ENCODE peak calls at places on chromosomes 4 and X, in nine cellular contexts. O, K, M, X, V, B, P, D and W are unnamed samples.

GRCh38 chrX:48589482-48590162 is 7.7 kb upstream of the WDR13 start:
- DNase-seq in X (no peak), V (no peak), M (no peak), D (peak), O (no peak), K (no peak), P (no peak), B (no peak), W (peak)

GRCh38 chr4:165982934-165983333 is 109.9 kb downstream of the TLL1 start:
- DNase-seq in X (no peak), O (no peak), B (no peak), M (no peak), V (no peak), K (no peak), P (no peak), D (no peak), W (no peak)

GRCh38 chr4:31220921-31221320 is 500.8 kb downstream of the PCDH7 start:
- DNase-seq in M (no peak), B (no peak), O (no peak), P (no peak), V (no peak), K (no peak), D (no peak), X (no peak), W (no peak)

GRCh38 chrX:106726485-106727437 is at the start of gene RNF128:
- DNase-seq in P (no peak), O (peak), K (peak), X (no peak), M (no peak), D (peak), V (peak), B (no peak), W (peak)

GRCh38 chr4:2843909-2844584 is 403 bp downstream of the ADD1 start:
- DNase-seq in D (peak), V (peak), X (peak), P (no peak), K (peak), M (peak), B (no peak), O (peak), W (no peak)

GRCh38 chr4:119627267-119628190 is 1.1 kb downstream of the PDE5A start:
- DNase-seq in V (peak), P (no peak), X (peak), D (peak), O (peak), K (peak), B (peak), M (peak), W (peak)

GRCh38 chrX:130878350-130879341 is 24.4 kb downstream of the ENOX2 start:
- DNase-seq in P (peak), B (no peak), X (no peak), M (no peak), K (peak), V (no peak), O (peak), D (peak), W (peak)

GRCh38 chrX:10052906-10053625 is 85.9 kb downstream of the CLDN34 start:
- DNase-seq in X (peak), P (no peak), B (no peak), K (no peak), D (no peak), V (no peak), O (no peak), M (no peak), W (no peak)

GRCh38 chr4:48343531-48343930 is 2.2 kb downstream of the SLAIN2 start:
- DNase-seq in B (no peak), O (no peak), K (no peak), D (peak), V (no peak), X (no peak), M (no peak), P (no peak), W (peak)

GRCh38 chrX:103774070-103774642 is 2.5 kb upstream of the PLP1 start:
- DNase-seq in O (no peak), P (no peak), X (peak), K (peak), D (peak), M (no peak), V (no peak), B (no peak), W (peak)

GRCh38 chr4:110005461-110006056 is 92.9 kb downstream of the EGF start:
- DNase-seq in V (no peak), P (peak), K (peak), D (peak), X (no peak), M (no peak), B (peak), O (no peak), W (peak)

GRCh38 chrX:101799387-101799786 is 132.4 kb downstream of the ZMAT1 start:
- DNase-seq in M (peak), P (peak), D (peak), B (peak), O (peak), V (peak), X (peak), K (peak), W (peak)

GRCh38 chrX:40107291-40108083 is 9.7 kb upstream of the BCOR start:
- DNase-seq in M (peak), V (peak), P (no peak), B (no peak), O (peak), D (no peak), X (peak), K (peak), W (no peak)

GRCh38 chrX:15441464-15441863 is 51.7 kb downstream of the PIR start:
- DNase-seq in X (no peak), D (no peak), B (no peak), P (no peak), K (no peak), O (no peak), M (no peak), V (no peak), W (no peak)

GRCh38 chr4:120052840-120053239 is 13.8 kb downstream of the MAD2L1 start:
- DNase-seq in K (peak), M (peak), D (peak), V (no peak), B (no peak), O (peak), X (no peak), P (no peak), W (peak)

GRCh38 chr4:48905363-48906015 is 1.1 kb downstream of the OCIAD2 start:
- DNase-seq in D (peak), X (no peak), K (peak), O (peak), V (no peak), P (no peak), B (peak), M (no peak), W (peak)

GRCh38 chr4:38612996-38613395 is 51.0 kb upstream of the KLF3 start:
- DNase-seq in D (peak), X (peak), P (no peak), K (no peak), O (no peak), B (no peak), V (no peak), M (no peak), W (no peak)

GRCh38 chr4:122890142-122890769 is 32.1 kb downstream of the NUDT6 start:
- DNase-seq in K (no peak), V (no peak), X (no peak), B (no peak), P (no peak), D (peak), M (no peak), O (no peak), W (no peak)

GRCh38 chr4:98939892-98940298 is 11.0 kb upstream of the EIF4E start:
- DNase-seq in O (no peak), P (no peak), K (peak), M (no peak), V (no peak), X (no peak), B (peak), D (peak), W (peak)

GRCh38 chrX:71976753-71977152 is 66.1 kb downstream of the NHSL2 start:
- DNase-seq in O (no peak), D (peak), V (no peak), X (no peak), M (no peak), P (no peak), K (no peak), B (no peak), W (peak)

GRCh38 chr4:97994765-97995465 is 148.4 kb downstream of the STPG2 start:
- DNase-seq in O (no peak), B (no peak), P (no peak), K (no peak), X (no peak), M (no peak), D (no peak), V (no peak), W (no peak)

GRCh38 chr4:59838236-59838635 is 1361.9 kb upstream of the ADGRL3 start:
- DNase-seq in P (no peak), X (no peak), D (no peak), V (no peak), B (no peak), O (no peak), M (no peak), K (no peak), W (no peak)

GRCh38 chrX:76064825-76065224 is 108.0 kb upstream of the PBDC1 start:
- DNase-seq in P (no peak), X (no peak), V (no peak), K (no peak), O (no peak), M (no peak), D (no peak), B (no peak), W (no peak)

GRCh38 chr4:54657556-54658313 is at the start of gene KIT:
- DNase-seq in D (peak), V (peak), K (no peak), X (peak), B (peak), O (peak), P (no peak), M (peak), W (no peak)

GRCh38 chr4:82899339-82899738 is 1.2 kb upstream of the THAP9 start:
- DNase-seq in O (no peak), M (no peak), D (peak), K (no peak), X (no peak), V (no peak), B (no peak), P (no peak), W (peak)

GRCh38 chr4:113209652-113210320 is 160.3 kb downstream of the ANK2 start:
- DNase-seq in O (no peak), X (no peak), B (no peak), K (no peak), D (no peak), M (no peak), V (no peak), P (no peak), W (no peak)

GRCh38 chrX:816411-816810 is 185.8 kb downstream of the SHOX start:
- DNase-seq in M (no peak), X (no peak), D (no peak), V (no peak), B (no peak), K (no peak), O (no peak), P (no peak), W (no peak)

GRCh38 chr4:38717604-38718003 is 53.6 kb downstream of the KLF3 start:
- DNase-seq in X (no peak), K (no peak), M (no peak), D (peak), O (no peak), V (no peak), P (no peak), B (no peak), W (peak)

GRCh38 chr4:110198472-110199419 is at the start of gene ELOVL6:
- DNase-seq in D (peak), X (peak), V (peak), M (peak), P (no peak), K (peak), B (peak), O (peak), W (peak)

GRCh38 chr4:891747-892146 is 40.4 kb downstream of the GAK start:
- DNase-seq in X (no peak), B (peak), D (peak), O (no peak), P (no peak), V (no peak), M (no peak), K (no peak), W (peak)

GRCh38 chrX:136525738-136526606 is 6.0 kb upstream of the VGLL1 start:
- DNase-seq in D (peak), X (no peak), O (peak), B (no peak), P (no peak), M (peak), K (peak), V (peak), W (peak)

GRCh38 chr4:39455486-39455885 is 3.2 kb downstream of the RPL9 start:
- DNase-seq in P (no peak), M (no peak), V (no peak), B (no peak), K (no peak), X (no peak), D (no peak), O (no peak), W (no peak)

GRCh38 chr4:42237451-42237850 is 85.0 kb upstream of the BEND4 start:
- DNase-seq in P (no peak), K (no peak), X (no peak), D (no peak), V (no peak), O (no peak), M (no peak), B (no peak), W (no peak)

GRCh38 chr4:181710143-181710542 is 533.1 kb upstream of the TENM3 start:
- DNase-seq in O (no peak), M (no peak), V (no peak), K (no peak), X (no peak), D (no peak), P (no peak), B (no peak), W (no peak)

GRCh38 chr4:143341186-143341755 is 4.6 kb downstream of the GAB1 start:
- DNase-seq in D (no peak), K (no peak), M (no peak), P (no peak), B (no peak), O (no peak), V (no peak), X (no peak), W (no peak)

GRCh38 chrX:148381603-148382002 is 118.8 kb upstream of the AFF2 start:
- DNase-seq in X (no peak), V (no peak), P (no peak), M (no peak), K (no peak), B (no peak), D (no peak), O (no peak), W (no peak)

GRCh38 chrX:397575-397974 is 10.9 kb upstream of the PPP2R3B start:
- DNase-seq in K (no peak), D (peak), M (no peak), X (no peak), B (no peak), V (peak), P (no peak), O (no peak), W (peak)

GRCh38 chrX:12790878-12791252 is 347 bp upstream of the PRPS2 start:
- DNase-seq in O (no peak), D (no peak), X (peak), K (no peak), M (no peak), B (no peak), V (no peak), P (no peak), W (no peak)

GRCh38 chr4:185120631-185120946 is 22.5 kb upstream of the SLC25A4 start:
- DNase-seq in B (no peak), O (no peak), M (no peak), D (no peak), P (no peak), K (no peak), X (no peak), V (no peak), W (no peak)

GRCh38 chr4:14079601-14080000 is 452.1 kb upstream of the BOD1L1 start:
- DNase-seq in X (no peak), K (no peak), M (no peak), P (no peak), O (no peak), B (no peak), D (no peak), V (no peak), W (no peak)

GRCh38 chr4:14087459-14087858 is 459.9 kb upstream of the BOD1L1 start:
- DNase-seq in B (no peak), D (no peak), O (no peak), M (no peak), V (no peak), K (no peak), P (no peak), X (no peak), W (no peak)

DNA sequence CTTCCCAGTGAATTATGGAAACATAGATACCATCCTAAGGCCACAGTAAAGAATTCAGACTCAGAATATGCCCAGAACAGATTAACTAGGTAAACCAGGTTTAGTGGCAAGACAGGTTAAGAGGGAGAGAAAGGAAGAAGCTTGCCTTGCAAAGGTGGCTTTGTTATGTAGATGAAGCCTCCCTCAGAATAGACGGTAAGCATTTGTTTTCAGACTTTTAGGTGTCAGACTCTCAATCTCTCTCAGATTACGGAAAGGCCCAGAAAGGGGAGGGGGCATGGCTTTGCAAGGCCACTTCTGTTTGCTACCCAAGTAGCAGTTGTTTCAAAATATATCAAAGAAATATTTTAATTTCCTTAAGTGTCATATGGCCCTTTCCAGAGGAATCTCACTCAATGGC is 457.1 kb upstream of the BOD1L1 start:
- DNase-seq in B (no peak), V (no peak), D (no peak), M (no peak), X (no peak), P (no peak), O (no peak), K (no peak), W (no peak)
- H3K4me3 ChIP-seq in B (no peak), V (no peak), D (no peak), M (no peak), X (no peak), P (no peak), O (no peak), K (no peak), W (no peak)

GRCh38 chr4:151484396-151485102 is 75.6 kb downstream of the FHIP1A start:
- DNase-seq in O (no peak), B (no peak), X (no peak), P (peak), M (no peak), K (peak), D (peak), V (no peak), W (peak)
- H3K4me3 ChIP-seq in O (no peak), B (no peak), X (no peak), P (no peak), M (no peak), K (no peak), D (no peak), V (no peak), W (no peak)

GRCh38 chr4:178340468-178340867 is 898.2 kb upstream of the AGA start:
- DNase-seq in K (no peak), V (no peak), O (no peak), D (no peak), B (no peak), M (no peak), X (no peak), P (no peak), W (no peak)
- H3K4me3 ChIP-seq in K (no peak), V (no peak), O (no peak), D (no peak), B (no peak), M (no peak), X (no peak), P (no peak), W (no peak)

GRCh38 chrX:109841869-109842579 is 109.0 kb upstream of the ACSL4 start:
- DNase-seq in D (peak), X (no peak), P (no peak), M (no peak), O (no peak), B (peak), V (no peak), K (no peak), W (peak)

GRCh38 chrX:109842611-109843010 is 109.6 kb upstream of the ACSL4 start:
- DNase-seq in O (no peak), V (no peak), B (no peak), M (no peak), D (peak), X (no peak), K (no peak), P (no peak), W (no peak)

GRCh38 chrX:109845996-109846395 is 112.9 kb upstream of the ACSL4 start:
- DNase-seq in P (no peak), M (no peak), X (no peak), K (no peak), B (no peak), O (no peak), D (peak), V (no peak), W (peak)

GRCh38 chrX:109841257-109841656 is 108.2 kb upstream of the ACSL4 start:
- DNase-seq in V (no peak), M (no peak), D (no peak), K (no peak), O (no peak), P (no peak), B (no peak), X (no peak), W (no peak)

DNA sequence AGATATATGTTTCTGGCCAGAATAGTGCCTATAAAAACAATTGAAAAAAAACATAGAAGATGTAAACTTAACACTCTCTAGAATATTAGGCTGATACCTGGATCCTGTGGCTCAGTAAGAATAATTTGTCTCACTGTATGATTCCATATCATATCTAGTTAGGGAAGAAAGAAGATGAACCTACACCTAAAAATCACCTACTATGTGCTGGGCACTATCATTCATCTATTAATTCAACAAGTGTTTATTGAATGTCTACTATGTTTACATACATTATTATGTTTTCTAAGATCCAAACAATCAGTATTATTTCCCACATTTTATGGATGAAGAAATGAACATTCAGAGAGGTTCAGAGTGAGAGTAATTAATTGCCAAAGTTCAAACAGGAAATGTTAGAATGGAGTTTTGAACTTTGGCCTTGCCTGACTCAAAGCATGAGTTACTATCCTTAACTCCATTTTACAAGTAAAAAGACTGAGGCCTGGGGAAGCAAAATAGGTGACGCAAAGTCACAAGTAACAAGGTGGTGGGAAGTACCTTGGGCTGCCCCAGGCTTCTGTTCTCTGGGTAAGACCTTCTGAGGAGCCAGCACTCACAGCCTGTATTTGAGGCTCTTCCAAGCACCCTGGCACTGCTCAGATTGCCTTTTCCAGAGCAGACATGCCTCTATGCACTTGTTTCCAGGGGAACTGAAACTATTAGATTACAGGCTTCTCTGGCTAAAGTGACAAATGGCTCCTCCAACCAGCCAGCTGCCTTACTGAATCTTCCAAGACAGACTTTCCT is 111.1 kb upstream of the ACSL4 start:
- DNase-seq in D (no peak), V (no peak), B (no peak), K (no peak), O (no peak), P (no peak), X (no peak), M (no peak), W (no peak)
- H3K4me3 ChIP-seq in D (no peak), V (no peak), B (no peak), K (no peak), O (no peak), P (no peak), X (no peak), M (no peak), W (no peak)

GRCh38 chrX:120561634-120562568 is 1.1 kb upstream of the CUL4B start:
- DNase-seq in V (no peak), O (no peak), B (no peak), P (no peak), M (no peak), X (no peak), D (no peak), K (no peak), W (no peak)
- H3K4me3 ChIP-seq in V (peak), O (peak), B (peak), P (peak), M (peak), X (peak), D (peak), K (peak), W (peak)